ENCODE peak calls at places on chromosomes 2 and 18, in four cellular contexts. M, T, Z and P are unnamed samples.
A peak's percentile ranks its signal among the peaks of the same experiment; 100 is the strongest.

GRCh38 chr2:71524476-71524875 is 71.1 kb downstream of the DYSF start:
- DNase-seq in T (no peak), M (no peak), Z (no peak), P (no peak)

GRCh38 chr18:62331581-62332436 is 6.7 kb downstream of the TNFRSF11A start:
- DNase-seq in Z (no peak), M (no peak), T (no peak), P (no peak)

GRCh38 chr2:219536967-219537366 is 6.6 kb downstream of the CHPF start:
- DNase-seq in M (no peak), Z (no peak), T (no peak), P (no peak)

GRCh38 chr2:173149491-173149890 is 73.8 kb downstream of the MAP3K20 start:
- DNase-seq in T (peak; percentile 62), M (no peak), Z (no peak), P (no peak)

GRCh38 chr18:58026395-58026794 is 17.6 kb upstream of the NEDD4L start:
- DNase-seq in T (no peak), M (no peak), Z (no peak), P (no peak)

GRCh38 chr2:241796209-241796608 is 12.8 kb upstream of the NEU4 start:
- DNase-seq in T (no peak), M (no peak), Z (no peak), P (no peak)

GRCh38 chr2:13121096-13121495 is 404.4 kb downstream of the TRIB2 start:
- DNase-seq in M (no peak), Z (no peak), T (no peak), P (no peak)

GRCh38 chr2:186399082-186399644 is 86.9 kb upstream of the ZC3H15 start:
- DNase-seq in Z (no peak), M (no peak), T (no peak), P (no peak)

GRCh38 chr2:26946841-26947784 is 23.3 kb upstream of the MAPRE3 start:
- DNase-seq in T (no peak), Z (no peak), M (no peak), P (no peak)

GRCh38 chr2:85998071-85998991 is 107.4 kb downstream of the POLR1A start:
- DNase-seq in M (no peak), Z (peak; percentile 78), T (no peak), P (no peak)

GRCh38 chr18:50802133-50802532 is 17.7 kb downstream of the MRO start:
- DNase-seq in Z (no peak), M (no peak), T (no peak), P (no peak)